ENCODE peak calls at places on chromosomes 2 and 18, in six cellular contexts. F, T, Q, B, Y and N are unnamed samples.

GRCh38 chr18:61838521-61838920 is 54.3 kb downstream of the RNF152 start:
- DNase-seq in F (no peak), T (no peak), Y (no peak), B (no peak), Q (no peak), N (no peak)

GRCh38 chr2:218245214-218245613 is 15.6 kb upstream of the GPBAR1 start:
- DNase-seq in F (no peak), Q (no peak), T (no peak), Y (no peak), B (no peak), N (no peak)

GRCh38 chr2:44016282-44016681 is 20.5 kb upstream of the LRPPRC start:
- DNase-seq in T (peak), Q (peak), Y (no peak), F (peak), B (peak), N (peak)

GRCh38 chr2:188577231-188577630 is 285.6 kb downstream of the GULP1 start:
- DNase-seq in Y (no peak), B (no peak), T (no peak), F (no peak), Q (no peak), N (no peak)

GRCh38 chr2:170465241-170465640 is 249.9 kb upstream of the SP5 start:
- DNase-seq in F (no peak), Q (peak), B (no peak), Y (peak), T (no peak), N (peak)

GRCh38 chr2:53018830-53019425 is 748.7 kb upstream of the CHAC2 start:
- DNase-seq in T (no peak), B (no peak), F (no peak), Q (no peak), Y (no peak), N (no peak)

GRCh38 chr18:76771132-76771824 is 51.1 kb upstream of the ZNF236 start:
- DNase-seq in Q (no peak), T (no peak), B (no peak), Y (no peak), F (no peak), N (no peak)

GRCh38 chr2:127597984-127598380 is 48.0 kb upstream of the GPR17 start:
- DNase-seq in T (no peak), Q (peak), B (no peak), Y (no peak), F (no peak), N (no peak)

GRCh38 chr18:31831903-31832302 is 71.2 kb upstream of the SLC25A52 start:
- DNase-seq in F (no peak), Y (no peak), Q (no peak), T (no peak), B (no peak), N (no peak)

GRCh38 chr18:7273301-7273911 is 42.5 kb downstream of the LRRC30 start:
- DNase-seq in B (peak), T (no peak), Y (peak), Q (peak), F (no peak), N (no peak)

GRCh38 chr2:147045113-147045512 is 799.7 kb upstream of the ACVR2A start:
- DNase-seq in B (peak), Y (no peak), F (peak), T (peak), Q (peak), N (no peak)

GRCh38 chr18:74695170-74695569 is 97.5 kb downstream of the ZNF407 start:
- DNase-seq in T (no peak), Y (no peak), F (no peak), Q (no peak), B (no peak), N (no peak)

GRCh38 chr2:213627054-213627710 is 342.9 kb downstream of the SPAG16 start:
- DNase-seq in T (no peak), Q (no peak), F (no peak), B (no peak), Y (no peak), N (no peak)

GRCh38 chr18:77151791-77152517 is 19.4 kb upstream of the MBP start:
- DNase-seq in Q (no peak), Y (no peak), F (no peak), B (no peak), T (no peak), N (no peak)

GRCh38 chr2:158024288-158024898 is 77.3 kb upstream of the UPP2 start:
- DNase-seq in F (peak), B (peak), Y (no peak), T (peak), Q (peak), N (no peak)

GRCh38 chr18:14179306-14179705 is 47.1 kb upstream of the ZNF519 start:
- DNase-seq in F (no peak), B (no peak), T (no peak), Q (no peak), Y (no peak), N (no peak)

GRCh38 chr2:10664652-10665051 is 25.1 kb downstream of the NOL10 start:
- DNase-seq in Y (no peak), F (no peak), T (no peak), B (no peak), Q (no peak), N (no peak)

GRCh38 chr2:134927195-134927594 is 8.6 kb downstream of the CCNT2 start:
- DNase-seq in B (no peak), Q (peak), Y (no peak), T (no peak), F (no peak), N (peak)

GRCh38 chr2:17058772-17059402 is 393.3 kb upstream of the CYRIA start:
- DNase-seq in T (no peak), Q (no peak), B (no peak), Y (no peak), F (no peak), N (no peak)

GRCh38 chr2:12819098-12819465 is 102.3 kb downstream of the TRIB2 start:
- DNase-seq in B (peak), Q (peak), T (no peak), F (no peak), Y (peak), N (peak)

GRCh38 chr2:22261165-22261564 is 1123.8 kb upstream of the KLHL29 start:
- DNase-seq in Q (no peak), B (no peak), Y (no peak), T (no peak), F (no peak), N (no peak)